ENCODE peak calls at places on chromosomes 5 and 9, in eight cellular contexts. F is stimulated activated CD4-positive, alpha-beta T cell treated with anti-CD3 and anti-CD28 coated beads, Interleukin-1b, Interleukin-23, amount 100 ng/mL, for 1 hour; T is activated naive CD8-positive, alpha-beta T cell treated with anti-CD3 and anti-CD28 coated beads, Interleukin-2, amount 10 ng/mL, durations not matched to agents 7 days and 5 days; Y is left ventricle myocardium superior; V is stimulated activated CD8-positive, alpha-beta memory T cell treated with anti-CD3 and anti-CD28 coated beads, Interleukin-12 subunit alpha, Interleukin-12 subunit beta, amount 100 ng/mL, for 4 hours; N is HEK293T; A is neural progenitor cell; O is GM10248. L is an unnamed sample.

GRCh38 chr5:173671121-173671949 is 54.9 kb upstream of the BOD1 start:
- DNase-seq in F (no peak), T (no peak), Y (peak), V (no peak), N (no peak), A (no peak), O (no peak), L (no peak)

GRCh38 chr9:126698251-126698650 is 84.5 kb downstream of the LMX1B start:
- DNase-seq in F (no peak), T (no peak), Y (no peak), V (no peak), N (no peak), A (peak), O (no peak), L (no peak)

GRCh38 chr9:20511680-20512079 is 110.6 kb downstream of the MLLT3 start:
- DNase-seq in F (no peak), T (no peak), Y (no peak), V (no peak), N (no peak), A (no peak), O (no peak), L (no peak)

GRCh38 chr5:98503582-98503981 is 269.9 kb upstream of the RGMB start:
- DNase-seq in F (no peak), T (no peak), Y (no peak), V (no peak), N (no peak), A (peak), O (no peak), L (no peak)

GRCh38 chr9:76835571-76836283 is 70.2 kb downstream of the PRUNE2 start:
- DNase-seq in F (no peak), T (no peak), Y (no peak), V (no peak), N (no peak), A (no peak), O (no peak), L (no peak)

GRCh38 chr9:15146121-15146820 is 160.7 kb downstream of the TTC39B start:
- DNase-seq in F (no peak), T (no peak), Y (no peak), V (no peak), N (no peak), A (peak), O (no peak), L (no peak)

GRCh38 chr5:72301557-72301956 is 18.5 kb downstream of the MRPS27 start:
- DNase-seq in F (no peak), T (no peak), Y (no peak), V (no peak), N (no peak), A (peak), O (peak), L (no peak)

GRCh38 chr9:75269202-75269601 is 180.9 kb downstream of the OSTF1 start:
- DNase-seq in F (no peak), T (no peak), Y (no peak), V (no peak), N (no peak), A (no peak), O (no peak), L (no peak)

GRCh38 chr9:8338742-8339425 is 539.3 kb upstream of the DMAC1 start:
- DNase-seq in F (no peak), T (no peak), Y (no peak), V (no peak), N (no peak), A (no peak), O (no peak), L (no peak)

GRCh38 chr9:126070071-126070470 is 256.6 kb upstream of the MVB12B start:
- DNase-seq in F (no peak), T (no peak), Y (no peak), V (no peak), N (no peak), A (no peak), O (no peak), L (no peak)

GRCh38 chr9:95406114-95406513 is 88.6 kb upstream of the FANCC start:
- DNase-seq in F (no peak), T (no peak), Y (no peak), V (no peak), N (no peak), A (no peak), O (no peak), L (no peak)

GRCh38 chr9:136947955-136948510 is 3.0 kb downstream of the C8G start:
- DNase-seq in F (no peak), T (no peak), Y (peak), V (no peak), N (no peak), A (peak), O (no peak), L (no peak)

GRCh38 chr5:174571662-174572397 is 152.6 kb upstream of the MSX2 start:
- DNase-seq in F (no peak), T (no peak), Y (peak), V (no peak), N (peak), A (peak), O (no peak), L (no peak)

GRCh38 chr5:69276422-69277174 is 41.9 kb downstream of the CDK7 start:
- DNase-seq in F (no peak), T (no peak), Y (no peak), V (no peak), N (no peak), A (no peak), O (no peak), L (no peak)

GRCh38 chr5:77778881-77779438 is 2.8 kb upstream of the TBCA start:
- DNase-seq in F (no peak), T (no peak), Y (no peak), V (no peak), N (no peak), A (no peak), O (no peak), L (no peak)

GRCh38 chr5:34898258-34898895 is 16.9 kb downstream of the RAD1 start:
- DNase-seq in F (peak), T (peak), Y (peak), V (peak), N (peak), A (peak), O (peak), L (peak)

GRCh38 chr5:154646841-154647759 is 108.1 kb upstream of the LARP1 start:
- DNase-seq in F (no peak), T (peak), Y (peak), V (peak), N (no peak), A (peak), O (peak), L (no peak)

GRCh38 chr9:104682642-104683041 is 11.7 kb upstream of the OR13D1 start:
- DNase-seq in F (no peak), T (no peak), Y (no peak), V (no peak), N (peak), A (peak), O (peak), L (no peak)

GRCh38 chr9:74772126-74772525 is 115.6 kb downstream of the TRPM6 start:
- DNase-seq in F (no peak), T (no peak), Y (no peak), V (no peak), N (no peak), A (no peak), O (peak), L (no peak)

GRCh38 chr9:7259544-7260241 is 501.9 kb downstream of the KDM4C start:
- DNase-seq in F (no peak), T (no peak), Y (no peak), V (no peak), N (no peak), A (no peak), O (no peak), L (no peak)

GRCh38 chr5:107468286-107468685 is 202.5 kb downstream of the EFNA5 start:
- DNase-seq in F (no peak), T (no peak), Y (no peak), V (no peak), N (no peak), A (no peak), O (no peak), L (no peak)

GRCh38 chr9:68455436-68455835 is 85.2 kb downstream of the TMEM252 start:
- DNase-seq in F (no peak), T (no peak), Y (no peak), V (no peak), N (no peak), A (no peak), O (no peak), L (no peak)

GRCh38 chr5:127111112-127111511 is 37.8 kb upstream of the C5orf63 start:
- DNase-seq in F (no peak), T (no peak), Y (no peak), V (no peak), N (no peak), A (no peak), O (no peak), L (no peak)

GRCh38 chr9:120949290-120949689 is 22.7 kb upstream of the TRAF1 start:
- DNase-seq in F (no peak), T (no peak), Y (no peak), V (no peak), N (no peak), A (no peak), O (no peak), L (no peak)

GRCh38 chr9:115847245-115847644 is 306.3 kb upstream of the PAPPA start:
- DNase-seq in F (no peak), T (no peak), Y (no peak), V (no peak), N (no peak), A (no peak), O (no peak), L (no peak)

GRCh38 chr5:149337746-149338145 is 7.6 kb upstream of the GRPEL2 start:
- DNase-seq in F (no peak), T (no peak), Y (no peak), V (no peak), N (no peak), A (no peak), O (no peak), L (no peak)

GRCh38 chr9:107282268-107282667 is 811 bp upstream of the RAD23B start:
- DNase-seq in F (no peak), T (no peak), Y (no peak), V (no peak), N (no peak), A (no peak), O (no peak), L (no peak)

GRCh38 chr5:126020770-126021169 is 402.4 kb upstream of the GRAMD2B start:
- DNase-seq in F (no peak), T (no peak), Y (no peak), V (no peak), N (no peak), A (no peak), O (no peak), L (no peak)

GRCh38 chr5:61333351-61334223 is 1.5 kb downstream of the ZSWIM6 start:
- DNase-seq in F (no peak), T (peak), Y (peak), V (peak), N (no peak), A (peak), O (peak), L (peak)

L was measured in natural killer cell.